ENCODE peak calls at places on chromosomes 12 and 14, in four cellular contexts. M is ovary, I is heart left ventricle, S is stomach. G is an unnamed sample.

GRCh38 chr12:21939435-21939834 is 1.8 kb downstream of the ABCC9 start:
- DNase-seq in M (no peak), I (peak; percentile 37), S (no peak), G (no peak)

GRCh38 chr14:89251066-89251465 is 166.0 kb downstream of the FOXN3 start:
- DNase-seq in M (no peak), S (no peak), I (no peak), G (no peak)

GRCh38 chr14:104460920-104461651 is 118.5 kb upstream of the C14orf180 start:
- DNase-seq in I (no peak), M (peak; percentile 88), S (no peak), G (no peak)

GRCh38 chr12:124599074-124599999 is 31.9 kb upstream of the NCOR2 start:
- DNase-seq in I (no peak), S (no peak), M (no peak), G (peak; percentile 59)

GRCh38 chr12:123397400-123397799 is 13.5 kb downstream of the KMT5A start:
- DNase-seq in M (no peak), I (no peak), S (no peak), G (no peak)

GRCh38 chr14:105084741-105085571 is 19.7 kb upstream of the GPR132 start:
- DNase-seq in I (no peak), S (peak; percentile 13), M (no peak), G (no peak)

GRCh38 chr12:6056406-6057211 is 67.9 kb downstream of the VWF start:
- DNase-seq in M (no peak), I (no peak), S (no peak), G (no peak)

GRCh38 chr12:49160415-49160814 is 28.5 kb downstream of the TUBA1A start:
- DNase-seq in M (no peak), S (no peak), I (no peak), G (no peak)

GRCh38 chr12:92324849-92325500 is 179.3 kb upstream of the BTG1 start:
- DNase-seq in M (no peak), I (no peak), S (no peak), G (no peak)

GRCh38 chr12:104522985-104523719 is 66.4 kb downstream of the CHST11 start:
- DNase-seq in M (no peak), S (no peak), I (no peak), G (no peak)

GRCh38 chr14:33120966-33121365 is 182.3 kb downstream of the NPAS3 start:
- DNase-seq in M (no peak), I (no peak), S (no peak), G (no peak)

GRCh38 chr12:84730561-84731162 is 181.9 kb downstream of the SLC6A15 start:
- DNase-seq in I (no peak), M (no peak), S (no peak), G (no peak)

GRCh38 chr12:62955678-62956077 is 20.7 kb upstream of the PPM1H start:
- DNase-seq in I (no peak), S (no peak), M (no peak), G (no peak)

GRCh38 chr14:55628426-55628825 is 48.4 kb downstream of the KTN1 start:
- DNase-seq in I (no peak), M (no peak), S (no peak), G (no peak)

GRCh38 chr12:116677202-116677651 is 60.6 kb downstream of the SPRING1 start:
- DNase-seq in M (no peak), S (no peak), I (no peak), G (no peak)

GRCh38 chr12:80064269-80064668 is 35.1 kb upstream of the OTOGL start:
- DNase-seq in S (no peak), I (no peak), M (no peak), G (no peak)

GRCh38 chr14:42504433-42504832 is 897.8 kb downstream of the LRFN5 start:
- DNase-seq in I (no peak), M (no peak), S (no peak), G (no peak)

GRCh38 chr12:92987362-92987761 is 58.3 kb upstream of the EEA1 start:
- DNase-seq in S (no peak), M (no peak), I (no peak), G (no peak)

GRCh38 chr12:77893918-77894317 is 63.2 kb downstream of the NAV3 start:
- DNase-seq in M (no peak), I (peak; percentile 19), S (peak; percentile 74), G (no peak)

GRCh38 chr12:116662612-116663144 is 75.2 kb downstream of the SPRING1 start:
- DNase-seq in S (no peak), M (peak; percentile 74), I (peak; percentile 35), G (no peak)

GRCh38 chr14:80390911-80391310 is 179.6 kb upstream of the DIO2 start:
- DNase-seq in M (no peak), S (no peak), I (no peak), G (peak; percentile 19)

GRCh38 chr12:42382013-42382696 is 56.2 kb downstream of the PPHLN1 start:
- DNase-seq in M (no peak), S (no peak), I (no peak), G (no peak)

GRCh38 chr14:37036669-37037341 is 135.6 kb downstream of the SLC25A21 start:
- DNase-seq in M (no peak), S (no peak), I (no peak), G (no peak)

GRCh38 chr12:121748571-121749265 is 36.2 kb downstream of the TMEM120B start:
- DNase-seq in M (peak; percentile 85), S (no peak), I (peak; percentile 47), G (peak; percentile 90)

GRCh38 chr14:101499513-101499912 is 61.8 kb upstream of the DIO3 start:
- DNase-seq in S (peak; percentile 16), I (no peak), M (peak; percentile 35), G (no peak)

GRCh38 chr12:47707905-47708543 is 2.2 kb upstream of the RPAP3 start:
- DNase-seq in S (no peak), I (no peak), M (no peak), G (no peak)

GRCh38 chr14:22479781-22480464 is 109.1 kb downstream of the DAD1 start:
- DNase-seq in S (no peak), I (no peak), M (no peak), G (no peak)

GRCh38 chr14:75961662-75962061 is 20.1 kb downstream of the TGFB3 start:
- DNase-seq in S (no peak), M (no peak), I (no peak), G (no peak)

GRCh38 chr14:61343471-61343870 is 22.1 kb downstream of the PRKCH start:
- DNase-seq in I (no peak), S (no peak), M (no peak), G (no peak)

GRCh38 chr14:23629831-23630396 is 6.2 kb upstream of the DHRS2 start:
- DNase-seq in M (no peak), S (no peak), I (no peak), G (no peak)

GRCh38 chr14:88198441-88198840 is 124.6 kb downstream of the KCNK10 start:
- DNase-seq in S (no peak), M (no peak), I (no peak), G (no peak)

GRCh38 chr14:52551205-52551604 is 1.1 kb downstream of the TXNDC16 start:
- DNase-seq in M (no peak), S (no peak), I (no peak), G (no peak)

GRCh38 chr12:19044877-19045276 is 84.7 kb upstream of the PLEKHA5 start:
- DNase-seq in I (no peak), S (no peak), M (no peak), G (no peak)

GRCh38 chr12:26402648-26403047 is 207.3 kb downstream of the SSPN start:
- DNase-seq in M (no peak), S (peak; percentile 65), I (no peak), G (no peak)

DNA sequence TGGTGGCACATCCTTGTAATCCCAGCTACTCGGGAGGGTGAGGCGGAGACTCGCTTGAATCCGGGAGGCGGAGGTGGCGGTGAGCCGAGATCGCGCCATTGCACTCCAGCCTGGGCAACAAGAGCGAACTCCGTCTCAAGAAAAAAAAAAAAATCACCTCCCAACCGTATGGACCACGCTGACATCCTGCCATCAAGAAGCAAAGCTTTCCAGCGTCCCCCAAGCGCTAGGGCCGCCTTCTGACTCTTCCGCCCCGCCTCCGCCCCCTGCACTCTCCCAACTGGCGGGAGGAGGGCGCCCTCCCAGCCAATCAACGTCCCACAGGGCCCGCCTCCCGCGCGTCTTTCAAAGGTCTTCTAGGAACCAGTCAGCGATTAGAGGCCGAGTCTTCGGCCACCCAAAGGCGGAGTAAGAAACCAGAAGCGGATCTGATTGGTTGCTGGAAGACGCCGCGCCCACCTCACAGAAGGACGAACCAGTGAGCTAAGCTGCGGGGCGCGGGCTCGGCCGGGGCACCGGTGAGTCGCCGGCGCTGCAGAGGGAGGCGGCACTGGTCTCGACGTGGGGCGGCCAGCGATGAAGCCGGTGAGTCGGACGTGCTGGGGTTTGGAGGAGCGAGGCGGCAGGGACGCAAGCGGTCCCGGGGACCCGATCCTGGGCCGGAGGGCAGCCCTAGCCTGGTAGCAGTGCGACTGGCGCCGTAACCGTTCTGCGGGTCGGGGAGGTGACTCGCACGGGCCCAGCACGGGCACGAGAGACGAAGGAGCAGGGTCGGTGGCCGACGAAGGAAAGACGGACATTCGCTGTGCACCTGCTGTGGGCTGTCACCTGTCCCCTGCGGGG is at the start of gene CDKN3:
- DNase-seq in S (peak; percentile 98), M (peak; percentile 97), I (peak; percentile 99), G (peak; percentile 88)
- TF ChIP-seq POLR2A in S (no peak), M (peak; percentile 43), I (no peak), G (peak; percentile 96)

GRCh38 chr12:3119745-3120660 is 42.8 kb downstream of the TSPAN9 start:
- DNase-seq in I (peak; percentile 88), S (no peak), M (no peak), G (no peak)
- TF ChIP-seq POLR2A in I (no peak), S (no peak), M (no peak), G (no peak)

GRCh38 chr12:113186033-113186365 is 478 bp downstream of the RITA1 start:
- DNase-seq in I (no peak), S (no peak), M (no peak), G (no peak)

GRCh38 chr12:113184098-113184899 is 979 bp downstream of the DDX54 start:
- DNase-seq in I (peak; percentile 75), S (no peak), M (no peak), G (no peak)

GRCh38 chr12:113184900-113185179 is 438 bp downstream of the DDX54 start:
- DNase-seq in S (peak; percentile 89), M (peak; percentile 93), I (peak; percentile 91), G (peak; percentile 91)

GRCh38 chr12:113186666-113187325 is 1.3 kb downstream of the RITA1 start:
- DNase-seq in M (peak; percentile 61), S (no peak), I (no peak), G (no peak)

DNA sequence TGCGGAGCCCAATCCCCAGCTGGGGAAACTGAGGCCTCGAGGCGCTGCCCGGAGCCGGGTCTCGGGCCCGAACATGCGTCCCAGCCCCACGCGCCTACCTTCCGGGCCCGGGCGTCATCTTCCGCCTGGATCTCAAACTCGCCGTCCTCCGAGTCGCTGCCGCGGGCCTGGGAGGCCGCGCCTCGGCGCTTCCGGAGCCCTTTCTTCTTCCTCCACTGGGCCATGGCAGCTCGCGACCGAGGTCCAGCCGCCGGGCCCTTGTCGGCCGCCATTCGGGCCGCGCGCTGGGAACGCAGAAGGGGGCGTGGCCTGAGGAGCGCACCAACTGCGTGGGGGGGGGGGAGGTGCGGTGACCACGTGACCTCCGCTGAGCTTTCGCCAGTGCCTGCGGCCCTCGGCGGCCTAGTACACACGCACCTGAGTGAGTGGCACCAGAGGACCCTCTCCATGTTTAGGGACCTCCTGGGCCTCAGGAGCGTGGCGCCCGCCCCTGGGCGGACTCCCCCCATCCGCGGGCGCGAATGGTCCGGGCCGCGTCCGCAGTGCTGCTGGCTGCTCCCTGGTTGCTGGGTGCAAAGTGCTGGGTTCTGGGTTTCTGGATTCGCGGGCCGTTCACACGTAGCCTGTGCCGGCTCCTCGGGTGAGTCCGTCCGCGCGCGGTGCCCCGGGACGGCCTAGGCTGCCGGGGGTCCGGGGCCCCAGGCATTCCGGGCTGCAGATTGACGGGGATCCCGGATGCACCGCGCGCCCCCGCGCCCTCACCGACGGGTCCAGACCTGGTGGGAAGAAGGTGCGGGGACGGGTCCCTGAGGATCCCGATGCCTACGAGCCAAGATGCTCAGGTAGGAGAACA is at the start of the genes DDX54 and RITA1:
- DNase-seq in S (peak; percentile 86), M (peak; percentile 89), I (peak; percentile 83), G (peak; percentile 65)
- TF ChIP-seq POLR2A in S (no peak), M (peak; percentile 38), I (no peak), G (peak; percentile 66)

GRCh38 chr14:73789996-73790581 is 61.5 kb upstream of the PTGR2 start:
- DNase-seq in S (no peak), I (peak; percentile 80), M (peak; percentile 76), G (peak; percentile 35)
- TF ChIP-seq POLR2A in S (no peak), I (no peak), M (peak; percentile 58), G (no peak)